ENCODE peak calls at places on chromosomes 5 and 9, in five cellular contexts. F, M, K, Y and U are unnamed samples.

GRCh38 chr9:94911211-94911610 is 184.7 kb downstream of the AOPEP start:
- DNase-seq in F (no peak), M (no peak), K (no peak), Y (no peak), U (no peak)

GRCh38 chr9:8599937-8600336 is 800.4 kb upstream of the DMAC1 start:
- DNase-seq in F (no peak), M (peak; percentile 27), K (no peak), Y (no peak), U (no peak)

GRCh38 chr5:156594406-156594805 is 255.7 kb upstream of the PPP1R2B start:
- DNase-seq in F (no peak), M (no peak), K (no peak), Y (no peak), U (no peak)

GRCh38 chr9:4832786-4833579 is 40.2 kb downstream of the RCL1 start:
- DNase-seq in F (peak; percentile 100), M (no peak), K (no peak), Y (no peak), U (no peak)

GRCh38 chr9:35653611-35654010 is 2.9 kb upstream of the SIT1 start:
- DNase-seq in F (no peak), M (no peak), K (no peak), Y (no peak), U (no peak)

GRCh38 chr5:10546186-10546585 is 17.7 kb upstream of the ANKRD33B start:
- DNase-seq in F (no peak), M (no peak), K (no peak), Y (no peak), U (no peak)

GRCh38 chr5:173158366-173158765 is 14.0 kb downstream of the BNIP1 start:
- DNase-seq in F (no peak), M (no peak), K (no peak), Y (no peak), U (no peak)

GRCh38 chr9:4740373-4740622 is 704 bp downstream of the AK3 start:
- DNase-seq in F (no peak), M (no peak), K (no peak), Y (no peak), U (no peak)

GRCh38 chr5:103918668-103919367 is 356.2 kb upstream of the NUDT12 start:
- DNase-seq in F (peak; percentile 35), M (no peak), K (no peak), Y (no peak), U (no peak)

GRCh38 chr5:136638084-136638483 is 272.7 kb upstream of the TRPC7 start:
- DNase-seq in F (no peak), M (no peak), K (no peak), Y (no peak), U (no peak)

DNA sequence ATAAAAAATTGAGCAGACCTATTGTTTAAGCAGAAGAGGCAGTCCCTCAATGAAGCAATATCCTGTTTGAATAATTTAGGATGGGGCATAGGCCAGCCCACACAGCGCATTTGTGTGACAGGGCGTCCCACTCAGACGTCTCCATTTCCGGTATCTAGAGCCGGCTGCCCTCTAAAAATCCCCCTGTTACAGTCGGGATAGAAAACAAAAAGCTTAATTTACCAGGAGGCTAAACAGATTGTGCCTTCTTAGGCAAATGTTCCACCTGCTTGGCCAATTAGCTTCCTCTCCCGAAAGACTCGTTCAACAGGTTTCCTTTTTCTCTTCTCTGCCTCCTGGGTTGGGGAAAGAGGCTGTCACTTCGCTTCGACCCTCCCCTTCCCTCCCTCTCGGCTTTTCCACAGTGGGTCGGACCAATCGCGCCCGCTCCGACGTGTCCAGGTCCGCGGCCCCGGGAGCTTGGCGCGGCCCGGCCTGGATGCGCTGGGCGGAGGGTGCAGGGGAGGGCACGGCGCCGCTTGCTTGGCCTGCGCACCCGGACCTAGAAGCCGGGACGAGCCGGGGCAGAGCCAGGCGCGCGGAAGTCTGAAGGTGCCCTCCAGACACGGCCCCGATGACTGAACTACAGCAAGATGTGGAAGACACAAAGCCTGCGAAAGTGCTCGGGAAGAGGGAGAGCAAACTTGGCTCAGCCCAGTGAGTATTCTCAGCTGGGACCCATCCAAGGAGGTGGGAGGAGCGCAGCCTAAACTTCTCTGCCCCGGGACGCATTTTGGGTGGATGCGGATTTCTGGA is at the start of gene GRAMD2B:
- DNase-seq in F (peak; percentile 88), M (peak; percentile 64), K (peak; percentile 92), Y (peak; percentile 89), U (peak; percentile 87)
- TF ChIP-seq POLR2A in F (peak; percentile 84), M (no peak), K (peak; percentile 39), Y (peak; percentile 92), U (peak; percentile 87)

DNA sequence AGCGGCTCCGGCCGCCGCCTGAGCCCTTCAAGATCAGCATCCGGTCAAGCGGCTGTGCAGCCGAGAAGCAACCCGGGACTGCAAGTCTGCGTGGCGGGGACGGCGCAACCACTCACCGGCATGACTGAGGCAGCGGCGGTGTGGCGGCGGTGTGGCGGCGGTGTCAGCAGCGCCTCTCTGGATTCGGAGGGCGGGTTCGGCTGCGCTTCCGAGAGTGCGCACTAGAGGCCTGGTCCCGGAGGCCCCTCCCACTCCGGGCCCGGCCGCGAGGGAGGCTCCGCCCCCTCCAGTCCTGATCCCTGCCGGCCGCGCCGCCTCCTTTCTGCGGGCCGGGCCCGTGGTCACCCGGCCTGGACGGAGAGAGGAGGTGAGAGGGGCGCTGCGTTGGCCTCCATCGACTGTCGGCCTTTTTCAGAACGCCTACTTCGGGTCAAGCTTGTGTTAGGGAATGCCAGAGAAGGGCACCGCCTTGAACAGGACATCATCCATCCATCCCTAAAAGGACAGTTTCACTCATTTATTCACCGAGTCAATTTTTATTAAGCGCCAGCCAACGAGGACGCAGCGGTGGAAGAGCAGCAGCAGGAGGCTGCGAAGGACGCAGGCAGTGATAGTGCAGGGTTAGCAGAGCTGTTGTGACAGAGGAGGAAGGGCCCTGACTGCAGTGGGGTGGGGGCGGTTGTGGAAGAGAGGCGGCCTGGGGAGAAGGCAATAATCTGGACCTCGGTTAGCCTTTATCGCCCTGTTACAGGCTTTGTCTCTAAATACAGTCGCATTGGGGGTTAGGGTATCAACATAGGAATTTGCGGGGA is at the start of gene ATOX1:
- DNase-seq in F (peak; percentile 87), M (no peak), K (peak; percentile 96), Y (peak; percentile 93), U (peak; percentile 96)
- TF ChIP-seq POLR2A in F (peak; percentile 96), M (peak; percentile 77), K (peak; percentile 20), Y (peak; percentile 96), U (peak; percentile 96)

DNA sequence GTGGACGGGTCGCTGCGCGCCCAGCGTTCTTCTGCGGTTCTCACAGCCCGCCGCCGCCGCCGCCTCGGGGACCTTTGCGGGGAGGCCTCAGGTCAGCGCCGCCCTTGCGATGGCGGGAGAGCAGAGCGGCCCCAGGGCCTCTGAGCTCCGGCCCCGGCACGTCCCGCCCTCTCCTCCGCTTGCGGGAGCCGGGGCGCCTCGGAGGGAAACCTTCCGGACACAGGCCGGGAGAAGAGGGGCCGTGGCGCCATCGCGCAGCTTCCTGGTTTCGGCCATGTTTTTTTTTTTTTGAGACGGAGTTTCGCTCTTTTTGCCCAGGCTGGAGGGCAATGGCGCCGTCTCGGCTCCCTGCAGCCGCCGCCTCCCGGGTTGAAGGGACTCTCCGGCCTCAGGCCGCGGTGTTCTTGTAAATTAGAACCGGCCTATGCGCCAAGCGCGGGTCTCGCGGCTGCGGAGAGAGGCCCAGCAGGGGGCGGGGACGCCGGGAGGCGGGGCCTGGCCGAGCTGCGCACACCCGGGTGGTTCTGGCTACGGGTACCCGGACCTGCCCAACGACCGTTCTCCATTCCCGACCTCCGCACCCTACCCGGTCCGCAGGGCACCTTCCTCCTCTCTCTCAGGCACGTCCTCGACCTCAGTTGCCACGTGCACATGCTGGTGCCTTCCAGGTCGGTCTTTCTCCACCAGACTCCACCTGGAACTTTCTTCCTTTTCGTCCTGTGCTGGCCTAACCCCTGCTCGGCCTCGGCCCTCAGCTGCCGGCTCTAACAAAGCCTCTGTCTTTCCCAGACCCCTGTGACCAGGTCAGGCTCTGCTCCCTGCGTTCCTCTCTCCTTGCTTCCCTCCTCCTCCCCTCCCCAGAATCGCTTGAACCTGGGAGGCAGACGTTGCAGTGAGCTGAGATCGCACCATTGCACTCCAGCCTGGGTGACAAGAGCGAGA is 28.8 kb upstream of the MGAT1 start:
- DNase-seq in F (peak; percentile 60), M (no peak), K (peak; percentile 91), Y (peak; percentile 91), U (peak; percentile 96)
- TF ChIP-seq POLR2A in F (no peak), M (peak; percentile 12), K (no peak), Y (peak; percentile 74), U (peak; percentile 77)

DNA sequence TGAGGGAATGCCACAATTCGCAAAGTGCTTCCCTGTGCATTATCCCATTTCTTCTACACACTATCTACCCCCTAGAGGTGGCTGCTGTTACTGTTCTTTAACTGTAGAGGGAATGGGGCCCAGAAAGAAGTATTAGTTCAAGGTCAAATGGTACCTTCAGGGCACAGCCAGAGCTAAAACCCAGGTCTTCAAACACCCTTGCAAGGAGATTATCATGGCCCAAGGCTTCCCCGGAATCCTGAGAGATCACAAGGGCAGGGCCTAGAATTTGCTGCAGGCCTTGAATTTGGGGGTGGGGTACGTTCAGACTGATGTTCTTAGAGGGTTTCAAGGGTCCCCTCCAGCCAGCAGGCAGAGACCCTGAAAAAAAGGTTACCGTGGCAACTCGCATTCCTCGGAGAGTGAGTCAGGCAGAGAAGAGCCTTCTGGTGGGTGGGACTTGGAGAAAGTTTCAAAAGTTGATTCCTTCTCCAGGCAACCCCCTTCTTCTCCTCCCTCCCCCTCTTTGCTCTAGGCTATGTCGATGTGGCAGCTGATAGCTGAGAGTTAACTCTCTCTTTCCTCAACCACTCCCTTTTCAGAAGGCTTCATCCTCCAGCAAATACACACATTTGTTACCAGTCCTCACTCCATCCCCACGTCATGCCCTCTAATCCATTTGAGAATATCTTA is 1.9 kb downstream of the SPARC start:
- DNase-seq in F (peak; percentile 97), M (peak; percentile 82), K (no peak), Y (peak; percentile 73), U (no peak)
- TF ChIP-seq POLR2A in F (peak; percentile 96), M (no peak), K (no peak), Y (peak; percentile 43), U (no peak)